ENCODE peak calls at places on chromosomes 3 and 15, in seven cellular contexts. K, H, L, F, B, N and U are unnamed samples.

GRCh38 chr3:13845806-13846205 is 34.1 kb downstream of the WNT7A start:
- DNase-seq in K (no peak), H (no peak), L (no peak), F (no peak), B (no peak), N (no peak), U (no peak)

GRCh38 chr15:88624156-88624970 is 3.2 kb downstream of the AEN start:
- DNase-seq in K (no peak), H (peak; percentile 40), L (no peak), F (peak; percentile 46), B (peak; percentile 67), N (peak; percentile 56), U (no peak)

GRCh38 chr15:83014205-83014653 is 2.8 kb upstream of the C15orf40 start:
- DNase-seq in K (no peak), H (no peak), L (no peak), F (no peak), B (no peak), N (no peak), U (no peak)

GRCh38 chr3:41997702-41998551 is 36.0 kb upstream of the ULK4 start:
- DNase-seq in K (no peak), H (no peak), L (no peak), F (no peak), B (peak; percentile 45), N (no peak), U (no peak)

GRCh38 chr3:62873672-62874397 is 1.4 kb downstream of the CADPS start:
- DNase-seq in K (peak; percentile 17), H (no peak), L (no peak), F (no peak), B (peak; percentile 93), N (peak; percentile 81), U (peak; percentile 84)

GRCh38 chr3:14124223-14124614 is 451 bp downstream of the CHCHD4 start:
- DNase-seq in K (peak; percentile 75), H (peak; percentile 85), L (peak; percentile 75), F (peak; percentile 65), B (peak; percentile 66), N (peak; percentile 77), U (peak; percentile 65)

GRCh38 chr3:112508261-112508660 is 9.0 kb upstream of the BTLA start:
- DNase-seq in K (no peak), H (no peak), L (no peak), F (no peak), B (no peak), N (no peak), U (no peak)

GRCh38 chr15:83446904-83447708 is at the start of gene SH3GL3:
- DNase-seq in K (peak; percentile 65), H (peak; percentile 92), L (peak; percentile 83), F (peak; percentile 65), B (peak; percentile 96), N (peak; percentile 82), U (peak; percentile 78)

GRCh38 chr3:72290859-72291641 is 506.1 kb upstream of the PROK2 start:
- DNase-seq in K (no peak), H (no peak), L (no peak), F (no peak), B (no peak), N (peak; percentile 34), U (no peak)

GRCh38 chr3:182259579-182259978 is 533.7 kb upstream of the ATP11B start:
- DNase-seq in K (peak; percentile 49), H (no peak), L (no peak), F (no peak), B (no peak), N (peak; percentile 15), U (no peak)

GRCh38 chr15:58501006-58501405 is 69.2 kb downstream of the LIPC start:
- DNase-seq in K (no peak), H (no peak), L (no peak), F (no peak), B (no peak), N (no peak), U (no peak)

GRCh38 chr15:70323111-70323851 is 225.6 kb upstream of the TLE3 start:
- DNase-seq in K (peak; percentile 34), H (no peak), L (peak; percentile 78), F (peak; percentile 88), B (peak; percentile 53), N (peak; percentile 51), U (no peak)

GRCh38 chr15:100628746-100629145 is 26.4 kb downstream of the ASB7 start:
- DNase-seq in K (no peak), H (no peak), L (no peak), F (no peak), B (no peak), N (no peak), U (no peak)

GRCh38 chr3:180980612-180981011 is 8.9 kb downstream of the DNAJC19 start:
- DNase-seq in K (no peak), H (no peak), L (no peak), F (no peak), B (no peak), N (no peak), U (no peak)

GRCh38 chr15:46938169-46938568 is 779.1 kb upstream of the SEMA6D start:
- DNase-seq in K (no peak), H (no peak), L (no peak), F (no peak), B (peak; percentile 18), N (no peak), U (no peak)

GRCh38 chr15:57319226-57319918 is 56.9 kb upstream of the CGNL1 start:
- DNase-seq in K (no peak), H (no peak), L (no peak), F (no peak), B (no peak), N (no peak), U (no peak)

GRCh38 chr15:52005748-52006701 is 13.0 kb upstream of the MAPK6 start:
- DNase-seq in K (no peak), H (no peak), L (no peak), F (no peak), B (no peak), N (peak; percentile 57), U (no peak)

GRCh38 chr15:73991260-73991659 is 835 bp downstream of the STOML1 start:
- DNase-seq in K (peak; percentile 52), H (peak; percentile 85), L (peak; percentile 79), F (peak; percentile 73), B (no peak), N (no peak), U (no peak)

GRCh38 chr15:50134524-50135024 is 15.5 kb upstream of the ATP8B4 start:
- DNase-seq in K (no peak), H (no peak), L (no peak), F (no peak), B (no peak), N (no peak), U (no peak)

GRCh38 chr3:100796556-100796955 is 87.3 kb downstream of the TFG start:
- DNase-seq in K (no peak), H (no peak), L (no peak), F (no peak), B (peak; percentile 37), N (no peak), U (no peak)

GRCh38 chr3:141076821-141077571 is 25.8 kb downstream of the SPSB4 start:
- DNase-seq in K (peak; percentile 47), H (peak; percentile 79), L (peak; percentile 70), F (peak; percentile 67), B (peak; percentile 66), N (no peak), U (no peak)

GRCh38 chr3:185151959-185152432 is 864 bp downstream of the C3orf70 start:
- DNase-seq in K (no peak), H (no peak), L (no peak), F (peak; percentile 33), B (no peak), N (no peak), U (no peak)
- H3K4me3 ChIP-seq in K (peak overlapping the region; percentile 48), H (peak overlapping the region; percentile 66), L (peak overlapping the region; percentile 50), F (peak overlapping the region; percentile 69), B (peak overlapping the region; percentile 24), N (peak overlapping the region; percentile 49), U (peak overlapping the region; percentile 47)

GRCh38 chr3:131142580-131142979 is 115.9 kb downstream of the NEK11 start:
- DNase-seq in K (no peak), H (no peak), L (no peak), F (no peak), B (peak; percentile 23), N (no peak), U (no peak)
- H3K27ac ChIP-seq in K (no peak overlapping the region), H (no peak overlapping the region), L (no peak overlapping the region), F (no peak overlapping the region), B (no peak overlapping the region), N (no peak overlapping the region), U (no peak overlapping the region)

DNA sequence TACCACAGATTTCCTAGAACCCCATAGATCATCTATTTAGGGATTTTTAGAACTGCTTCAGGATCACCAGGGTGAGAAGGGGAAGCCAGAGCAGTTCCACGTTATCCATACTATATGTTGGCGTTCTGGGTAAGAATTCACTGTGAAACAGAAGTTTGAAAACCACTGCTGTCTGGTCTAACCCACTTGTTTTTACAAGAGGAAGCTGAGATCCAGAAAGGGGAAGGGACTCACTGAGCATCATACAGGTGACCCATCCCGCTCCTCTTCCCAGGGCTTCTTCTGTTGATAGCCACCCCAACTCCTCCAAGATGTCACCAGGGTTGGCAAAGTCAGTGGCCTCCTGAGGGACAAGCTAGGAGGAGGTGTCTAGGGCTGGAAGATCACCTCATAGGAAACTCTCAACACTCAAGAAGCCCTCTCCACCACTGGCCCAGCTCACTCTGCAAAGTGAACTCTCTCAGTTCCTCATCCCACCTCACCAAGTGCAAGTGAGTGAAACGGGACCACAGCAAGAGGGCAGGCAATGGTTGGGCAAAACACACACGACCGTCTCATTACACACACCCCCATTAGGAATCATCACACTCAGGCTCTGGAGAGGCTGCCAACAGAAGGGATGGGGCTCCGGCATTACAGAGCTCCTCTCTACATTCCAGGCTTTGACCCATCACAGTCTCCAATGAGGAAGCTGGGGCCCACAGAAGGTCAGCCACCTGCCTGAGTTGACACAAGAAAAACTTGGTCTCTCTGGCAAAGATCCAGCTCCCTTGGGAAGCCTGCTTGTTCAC is 1.8 kb downstream of the DAPK2 start:
- DNase-seq in K (no peak), H (no peak), L (no peak), F (no peak), B (no peak), N (no peak), U (no peak)
- H3K4me3 ChIP-seq in K (no peak overlapping the region), H (peak overlapping the region; percentile 61), L (peak overlapping the region; percentile 71), F (no peak overlapping the region), B (no peak overlapping the region), N (no peak overlapping the region), U (no peak overlapping the region)

GRCh38 chr3:143831998-143832397 is 16.3 kb downstream of the SLC9A9 start:
- DNase-seq in K (no peak), H (no peak), L (no peak), F (no peak), B (no peak), N (no peak), U (no peak)

GRCh38 chr3:143832433-143832832 is 15.8 kb downstream of the SLC9A9 start:
- DNase-seq in K (no peak), H (no peak), L (no peak), F (no peak), B (no peak), N (no peak), U (no peak)

GRCh38 chr3:143830063-143830462 is 18.2 kb downstream of the SLC9A9 start:
- DNase-seq in K (no peak), H (no peak), L (no peak), F (no peak), B (no peak), N (no peak), U (no peak)

GRCh38 chr3:143827425-143827824 is 20.8 kb downstream of the SLC9A9 start:
- DNase-seq in K (no peak), H (no peak), L (no peak), F (no peak), B (no peak), N (no peak), U (no peak)

DNA sequence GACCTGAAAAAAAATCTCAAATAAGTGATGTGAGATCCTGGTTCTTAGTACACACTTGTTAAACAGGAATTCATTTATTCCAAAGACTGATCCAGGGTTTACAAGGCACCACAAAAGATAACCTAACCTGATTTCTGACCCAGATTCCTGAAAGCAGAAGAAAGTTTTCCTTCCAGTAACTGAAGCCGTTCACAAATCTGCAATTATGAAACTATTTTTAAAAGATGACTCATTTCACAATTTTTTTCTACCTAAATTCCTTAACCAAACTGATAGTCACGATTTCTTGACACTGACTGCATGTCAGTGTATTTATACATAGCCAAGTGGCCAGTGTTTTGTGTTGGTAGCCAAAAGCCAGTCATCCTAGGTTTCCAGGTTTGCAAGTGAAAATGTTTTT is 17.1 kb downstream of the SLC9A9 start:
- DNase-seq in K (no peak), H (no peak), L (no peak), F (no peak), B (no peak), N (no peak), U (no peak)
- H3K27ac ChIP-seq in K (no peak overlapping the region), H (no peak overlapping the region), L (no peak overlapping the region), F (peak overlapping the region; percentile 53), B (no peak overlapping the region), N (no peak overlapping the region), U (no peak overlapping the region)